ENCODE peak calls at places on chromosomes 3 and 15, in nine cellular contexts. H, F, A, W, G, X, L, D and M are unnamed samples.

GRCh38 chr3:174398761-174399160 is 460.4 kb upstream of the NAALADL2 start:
- DNase-seq in H (no peak), W (no peak), X (no peak), G (no peak), A (no peak), D (no peak), L (no peak), F (no peak), M (no peak)

GRCh38 chr15:44397869-44398268 is 29.6 kb upstream of the CTDSPL2 start:
- DNase-seq in W (no peak), X (no peak), G (no peak), F (no peak), A (no peak), L (no peak), H (no peak), D (no peak), M (no peak)

GRCh38 chr3:69282191-69282590 is 103.7 kb downstream of the FRMD4B start:
- DNase-seq in L (no peak), X (no peak), F (no peak), D (peak), W (no peak), H (peak), A (no peak), G (no peak), M (no peak)

GRCh38 chr3:102238362-102238761 is 196.5 kb upstream of the ZPLD1 start:
- DNase-seq in G (no peak), H (no peak), W (no peak), X (no peak), L (no peak), A (peak), D (no peak), F (no peak), M (no peak)

GRCh38 chr15:52789601-52790165 is 453 bp downstream of the ONECUT1 start:
- DNase-seq in F (peak), A (no peak), G (peak), D (no peak), L (no peak), W (no peak), X (peak), H (no peak), M (no peak)

GRCh38 chr3:108132727-108133373 is 42.0 kb upstream of the CD47 start:
- DNase-seq in X (no peak), L (no peak), G (peak), H (no peak), A (peak), D (no peak), W (no peak), F (peak), M (peak)

GRCh38 chr3:118818386-118818785 is 216.3 kb downstream of the IGSF11 start:
- DNase-seq in G (peak), W (no peak), X (no peak), H (no peak), A (no peak), L (no peak), F (no peak), D (no peak), M (no peak)

GRCh38 chr3:194269610-194270145 is 81.5 kb downstream of the CPN2 start:
- DNase-seq in X (no peak), H (no peak), D (no peak), F (peak), A (no peak), L (peak), G (no peak), W (no peak), M (no peak)

GRCh38 chr3:101676765-101677435 is at the start of gene ZBTB11:
- DNase-seq in X (no peak), G (peak), W (peak), F (peak), L (peak), D (peak), A (peak), H (peak), M (peak)

GRCh38 chr3:78725703-78726246 is 1042.0 kb downstream of the ROBO1 start:
- DNase-seq in X (no peak), H (no peak), A (no peak), F (peak), D (no peak), G (no peak), W (no peak), L (no peak), M (no peak)

GRCh38 chr3:159486580-159486979 is 502.1 kb upstream of the IL12A start:
- DNase-seq in F (peak), L (no peak), A (no peak), G (peak), D (no peak), W (no peak), H (no peak), X (no peak), M (no peak)

GRCh38 chr3:107699682-107700081 is 176.9 kb downstream of the BBX start:
- DNase-seq in D (no peak), G (no peak), L (no peak), A (peak), X (no peak), W (no peak), H (no peak), F (peak), M (no peak)

GRCh38 chr15:80179025-80179759 is 26.4 kb downstream of the FAH start:
- DNase-seq in G (peak), D (no peak), X (no peak), W (no peak), F (peak), H (no peak), L (no peak), A (peak), M (peak)

GRCh38 chr3:18423401-18424212 is 1.5 kb downstream of the SATB1 start:
- DNase-seq in L (no peak), G (peak), H (peak), F (peak), W (no peak), A (no peak), D (no peak), X (peak), M (peak)

GRCh38 chr15:101267320-101268104 is 9.8 kb downstream of the SELENOS start:
- DNase-seq in L (no peak), W (no peak), X (no peak), D (no peak), F (peak), G (no peak), A (no peak), H (no peak), M (peak)

GRCh38 chr3:136960838-136961836 is 3.4 kb downstream of the IL20RB start:
- DNase-seq in D (no peak), G (no peak), F (peak), W (no peak), A (peak), L (no peak), H (no peak), X (no peak), M (peak)

GRCh38 chr15:26892119-26892518 is 25.3 kb downstream of the GABRA5 start:
- DNase-seq in H (no peak), A (no peak), L (no peak), W (no peak), X (no peak), G (no peak), F (no peak), D (no peak), M (no peak)

GRCh38 chr15:60479711-60480110 is 769 bp upstream of the ICE2 start:
- DNase-seq in F (no peak), A (no peak), L (no peak), H (no peak), W (no peak), X (no peak), G (no peak), D (no peak), M (no peak)

GRCh38 chr3:88626426-88627120 is 476.8 kb downstream of the C3orf38 start:
- DNase-seq in D (no peak), F (no peak), L (no peak), A (no peak), G (no peak), W (no peak), H (no peak), X (no peak), M (no peak)

GRCh38 chr3:5115506-5116162 is 6.5 kb upstream of the ARL8B start:
- DNase-seq in G (peak), D (no peak), L (no peak), A (no peak), H (no peak), W (no peak), F (no peak), X (no peak), M (no peak)

GRCh38 chr15:62781081-62781497 is 261.5 kb upstream of the TPM1 start:
- DNase-seq in W (no peak), H (no peak), L (no peak), G (no peak), X (no peak), F (no peak), D (no peak), A (no peak), M (no peak)

GRCh38 chr3:150237490-150237889 is 170.6 kb upstream of the TSC22D2 start:
- DNase-seq in H (no peak), W (no peak), L (no peak), A (peak), F (peak), X (no peak), D (no peak), G (peak), M (peak)

GRCh38 chr3:36653095-36653494 is 111.3 kb downstream of the DCLK3 start:
- DNase-seq in D (no peak), A (no peak), H (no peak), F (peak), G (peak), X (no peak), L (no peak), W (no peak), M (peak)

GRCh38 chr3:71930056-71930991 is 145.4 kb upstream of the PROK2 start:
- DNase-seq in W (no peak), X (no peak), A (peak), L (no peak), H (no peak), G (peak), D (no peak), F (peak), M (peak)

GRCh38 chr3:27141668-27142067 is 227.5 kb downstream of the NEK10 start:
- DNase-seq in D (no peak), G (peak), L (no peak), W (no peak), H (no peak), A (no peak), X (peak), F (no peak), M (peak)

GRCh38 chr3:57199895-57200297 is at the start of gene HESX1:
- DNase-seq in G (no peak), D (no peak), L (no peak), F (no peak), H (no peak), W (no peak), A (no peak), X (peak), M (no peak)

GRCh38 chr3:121649645-121650044 is 11.1 kb downstream of the HCLS1 start:
- DNase-seq in G (no peak), A (peak), D (no peak), L (no peak), X (no peak), W (no peak), F (no peak), H (no peak), M (no peak)